ENCODE peak calls at places on chromosomes 7 and 10, in nine cellular contexts. B is lung; H is NCI-H82; X is stimulated activated CD8-positive, alpha-beta memory T cell treated with anti-CD3 and anti-CD28 coated beads, Interleukin-12 subunit alpha, Interleukin-12 subunit beta, amount 100 ng/mL, for 1 hour; W is activated gamma-delta T cell treated with Interleukin-2 at 50 U/mL for 16 hours; U is left ventricle myocardium inferior; R is nephron progenitor cell; C is MCF 10A; G is T follicular helper cell. V is an unnamed sample.

GRCh38 chr7:3439333-3440030 is 138.4 kb downstream of the SDK1 start:
- DNase-seq in X (no peak), H (peak; percentile 18), B (no peak), C (peak; percentile 95), G (no peak), U (no peak), W (no peak), R (no peak), V (no peak)

GRCh38 chr10:114766470-114766869 is 55.1 kb upstream of the FHIP2A start:
- DNase-seq in C (no peak), W (no peak), U (no peak), H (no peak), X (no peak), G (no peak), R (no peak), B (no peak), V (no peak)

GRCh38 chr7:53800746-53801145 is 741.4 kb upstream of the VSTM2A start:
- DNase-seq in W (no peak), U (no peak), B (no peak), C (peak; percentile 9), R (no peak), H (no peak), X (no peak), G (no peak), V (no peak)

GRCh38 chr7:22147113-22147512 is 201.4 kb upstream of the CDCA7L start:
- DNase-seq in G (no peak), X (no peak), U (no peak), B (no peak), C (no peak), R (no peak), W (no peak), H (peak; percentile 95), V (no peak)

GRCh38 chr10:4662576-4663161 is 163.3 kb upstream of the AKR1E2 start:
- DNase-seq in R (no peak), W (no peak), H (peak; percentile 22), G (no peak), B (no peak), U (no peak), C (peak; percentile 30), X (no peak), V (no peak)

GRCh38 chr7:157490465-157490912 is 153.7 kb downstream of the DNAJB6 start:
- DNase-seq in R (no peak), B (no peak), C (peak; percentile 84), G (peak; percentile 20), W (peak; percentile 43), X (no peak), H (no peak), U (no peak), V (no peak)

GRCh38 chr7:10076661-10077300 is 896.9 kb upstream of the PHF14 start:
- DNase-seq in C (no peak), B (no peak), W (no peak), U (no peak), H (no peak), R (no peak), X (no peak), G (no peak), V (no peak)

GRCh38 chr7:82319674-82320118 is 123.9 kb downstream of the CACNA2D1 start:
- DNase-seq in U (peak; percentile 89), B (peak; percentile 30), H (peak; percentile 57), X (no peak), R (peak; percentile 21), C (no peak), G (no peak), W (no peak), V (peak; percentile 93)

GRCh38 chr7:1748774-1749173 is 78.7 kb downstream of the ELFN1 start:
- DNase-seq in C (no peak), W (no peak), B (no peak), G (no peak), R (no peak), X (no peak), H (no peak), U (no peak), V (no peak)

GRCh38 chr10:78041170-78042057 is 7.8 kb downstream of the RPS24 start:
- DNase-seq in G (no peak), W (no peak), X (no peak), R (no peak), H (no peak), U (no peak), C (no peak), B (no peak), V (no peak)

GRCh38 chr10:103171278-103171677 is 21.8 kb downstream of the NT5C2 start:
- DNase-seq in X (no peak), U (no peak), B (no peak), C (no peak), W (no peak), R (no peak), H (no peak), G (no peak), V (no peak)

GRCh38 chr10:97211229-97211628 is 25.5 kb upstream of the SLIT1 start:
- DNase-seq in B (no peak), U (no peak), G (no peak), W (no peak), X (no peak), R (no peak), C (no peak), H (no peak), V (no peak)

GRCh38 chr7:131076032-131076431 is 251.6 kb upstream of the MKLN1 start:
- DNase-seq in R (no peak), X (no peak), U (no peak), B (no peak), H (no peak), G (no peak), W (no peak), C (peak; percentile 32), V (no peak)

GRCh38 chr7:40299097-40299496 is 164.3 kb downstream of the SUGCT start:
- DNase-seq in R (no peak), U (no peak), B (no peak), G (no peak), X (no peak), W (no peak), H (no peak), C (peak; percentile 36), V (no peak)

GRCh38 chr10:133237241-133238065 is at the start of gene VENTX:
- DNase-seq in X (no peak), C (no peak), H (peak; percentile 29), R (peak; percentile 46), B (no peak), G (no peak), W (no peak), U (no peak), V (no peak)

GRCh38 chr7:8442814-8443304 is 9.4 kb downstream of the NXPH1 start:
- DNase-seq in U (peak; percentile 46), C (no peak), G (peak; percentile 20), X (no peak), R (peak; percentile 99), W (peak; percentile 20), B (peak; percentile 43), H (no peak), V (no peak)

GRCh38 chr10:110529596-110530011 is 31.9 kb downstream of the DUSP5 start:
- DNase-seq in C (no peak), B (peak; percentile 36), U (no peak), X (no peak), W (peak; percentile 24), G (no peak), H (no peak), R (no peak), V (no peak)

GRCh38 chr7:22845221-22845844 is 22.7 kb upstream of the TOMM7 start:
- DNase-seq in R (no peak), X (no peak), C (no peak), U (no peak), G (no peak), W (no peak), B (no peak), H (no peak), V (no peak)

GRCh38 chr7:82419200-82419599 is 24.4 kb downstream of the CACNA2D1 start:
- DNase-seq in B (no peak), W (no peak), H (no peak), R (no peak), G (no peak), X (no peak), C (no peak), U (peak; percentile 60), V (no peak)

GRCh38 chr7:150668472-150668911 is 17.0 kb upstream of the GIMAP2 start:
- DNase-seq in G (peak; percentile 27), C (no peak), R (no peak), U (no peak), H (no peak), B (no peak), X (peak; percentile 44), W (peak; percentile 55), V (no peak)

GRCh38 chr10:3347413-3348147 is 175.0 kb upstream of the PITRM1 start:
- DNase-seq in W (no peak), R (no peak), X (no peak), C (no peak), H (no peak), G (no peak), U (no peak), B (no peak), V (no peak)

GRCh38 chr10:104614245-104614831 is 26.8 kb upstream of the SORCS3 start:
- DNase-seq in R (peak; percentile 18), G (peak; percentile 3), H (peak; percentile 58), C (peak; percentile 59), B (no peak), U (no peak), W (peak; percentile 5), X (no peak), V (no peak)

GRCh38 chr7:157791261-157791660 is 454.5 kb downstream of the DNAJB6 start:
- DNase-seq in U (no peak), X (no peak), B (no peak), R (no peak), W (no peak), G (no peak), C (no peak), H (peak; percentile 26), V (no peak)

GRCh38 chr10:70960316-70960715 is 72.0 kb upstream of the PCBD1 start:
- DNase-seq in C (no peak), G (no peak), W (no peak), R (no peak), H (no peak), B (no peak), U (no peak), X (no peak), V (no peak)

GRCh38 chr7:19203686-19204085 is 58.5 kb upstream of the FERD3L start:
- DNase-seq in R (no peak), G (no peak), W (no peak), U (no peak), X (no peak), H (no peak), B (no peak), C (no peak), V (no peak)

GRCh38 chr7:45455662-45456061 is 118.5 kb upstream of the ADCY1 start:
- DNase-seq in R (no peak), H (no peak), B (no peak), G (no peak), W (no peak), U (no peak), X (no peak), C (no peak), V (no peak)

GRCh38 chr10:21726601-21727295 is 192.7 kb downstream of the MLLT10 start:
- DNase-seq in X (no peak), B (no peak), G (no peak), R (no peak), U (no peak), W (no peak), C (no peak), H (peak; percentile 81), V (no peak)

GRCh38 chr7:55593172-55593514 is 20.8 kb upstream of the VOPP1 start:
- DNase-seq in W (no peak), U (no peak), R (no peak), B (no peak), H (no peak), X (no peak), G (no peak), C (no peak), V (no peak)

V was measured in Right ventricle myocardium inferior.